ENCODE peak calls at places on chromosomes 1 and 21, in four cellular contexts. One of them, this sample, is unnamed. For H3K4me1, the result is how much of the 10 kb centered on the place peaks cover.

GRCh38 chr1:52913537-52913936 is 8.0 kb downstream of the ECHDC2 start:
- DNase-seq in BE2C: peak
- DNase-seq in heart right ventricle: no peak
- DNase-seq in left ventricle myocardium inferior: no peak
- DNase-seq in this sample: no peak

GRCh38 chr1:229318056-229318455 is 24.8 kb downstream of the CCSAP start:
- DNase-seq in heart right ventricle: no peak
- DNase-seq in BE2C: no peak
- DNase-seq in left ventricle myocardium inferior: no peak
- DNase-seq in this sample: no peak

GRCh38 chr1:162987866-162988265 is 81.3 kb upstream of the RGS4 start:
- DNase-seq in BE2C: no peak
- DNase-seq in heart right ventricle: no peak
- DNase-seq in left ventricle myocardium inferior: no peak
- DNase-seq in this sample: no peak

GRCh38 chr1:195591917-195592672 is 1016.1 kb downstream of the KCNT2 start:
- DNase-seq in left ventricle myocardium inferior: no peak
- DNase-seq in heart right ventricle: no peak
- DNase-seq in BE2C: no peak
- DNase-seq in this sample: no peak

GRCh38 chr1:241077386-241078147 is 279.4 kb downstream of the RGS7 start:
- DNase-seq in left ventricle myocardium inferior: no peak
- DNase-seq in heart right ventricle: no peak
- DNase-seq in BE2C: no peak
- DNase-seq in this sample: no peak

GRCh38 chr1:66599346-66599745 is 65.4 kb downstream of the SGIP1 start:
- DNase-seq in heart right ventricle: no peak
- DNase-seq in BE2C: no peak
- DNase-seq in left ventricle myocardium inferior: no peak
- DNase-seq in this sample: no peak

GRCh38 chr1:97050501-97050900 is 328.9 kb downstream of the PTBP2 start:
- DNase-seq in left ventricle myocardium inferior: no peak
- DNase-seq in heart right ventricle: no peak
- DNase-seq in BE2C: peak
- DNase-seq in this sample: no peak

GRCh38 chr21:46028547-46029200 is 47.1 kb downstream of the COL6A1 start:
- DNase-seq in left ventricle myocardium inferior: no peak
- DNase-seq in heart right ventricle: no peak
- DNase-seq in BE2C: no peak
- DNase-seq in this sample: no peak

GRCh38 chr1:229141701-229142377 is 129.1 kb upstream of the RAB4A start:
- DNase-seq in left ventricle myocardium inferior: no peak
- DNase-seq in BE2C: no peak
- DNase-seq in heart right ventricle: no peak
- DNase-seq in this sample: no peak

GRCh38 chr1:6052543-6053205 is 7.0 kb downstream of the KCNAB2 start:
- DNase-seq in BE2C: peak
- DNase-seq in heart right ventricle: peak
- DNase-seq in left ventricle myocardium inferior: peak
- DNase-seq in this sample: no peak

GRCh38 chr1:228180271-228180987 is 14.8 kb downstream of the IBA57 start:
- DNase-seq in heart right ventricle: no peak
- DNase-seq in BE2C: no peak
- DNase-seq in left ventricle myocardium inferior: no peak
- DNase-seq in this sample: no peak

GRCh38 chr1:8040586-8040985 is 14.5 kb upstream of the ERRFI1 start:
- DNase-seq in heart right ventricle: peak
- DNase-seq in left ventricle myocardium inferior: peak
- DNase-seq in BE2C: no peak
- DNase-seq in this sample: peak

DNA sequence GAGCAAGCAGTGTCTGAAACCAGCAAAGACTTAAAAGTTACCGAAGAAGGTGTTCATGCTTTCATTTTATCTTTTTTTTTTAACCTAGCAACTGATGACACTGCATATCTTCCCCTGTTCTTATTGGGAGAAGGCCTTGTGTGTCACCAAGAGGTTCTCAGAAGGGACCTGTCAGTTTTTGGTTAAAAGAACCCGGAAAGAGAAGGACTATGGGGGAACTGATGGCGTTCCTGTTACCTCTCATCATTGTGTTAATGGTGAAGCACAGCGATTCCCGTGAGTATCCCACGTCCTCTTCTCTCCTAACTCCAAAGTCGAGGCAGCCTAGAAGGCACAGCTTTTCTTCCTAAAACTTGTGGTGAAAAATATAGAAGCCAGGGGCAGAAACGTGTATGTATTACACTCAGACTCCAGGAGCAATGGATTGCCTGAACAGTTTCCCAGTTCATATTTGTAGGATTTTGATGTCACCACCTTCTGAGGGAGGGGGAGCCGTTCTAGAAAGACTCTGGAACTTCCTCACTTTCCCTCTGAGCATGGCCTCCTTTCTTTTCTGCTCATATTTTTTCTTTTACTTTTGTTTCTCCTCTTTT is at the start of gene MR1:
- DNase-seq in left ventricle myocardium inferior: no peak
- DNase-seq in BE2C: no peak
- DNase-seq in heart right ventricle: no peak
- DNase-seq in this sample: no peak
- H3K4me1 ChIP-seq in left ventricle myocardium inferior: under half
- H3K4me1 ChIP-seq in BE2C: under half
- H3K4me1 ChIP-seq in heart right ventricle: under half
- H3K4me1 ChIP-seq in this sample: under half

GRCh38 chr1:93738075-93738622 is 56.5 kb upstream of the BCAR3 start:
- DNase-seq in heart right ventricle: no peak
- DNase-seq in left ventricle myocardium inferior: no peak
- DNase-seq in BE2C: no peak
- DNase-seq in this sample: peak

GRCh38 chr1:93743465-93743864 is 61.8 kb upstream of the BCAR3 start:
- DNase-seq in BE2C: no peak
- DNase-seq in heart right ventricle: no peak
- DNase-seq in left ventricle myocardium inferior: no peak
- DNase-seq in this sample: no peak

GRCh38 chr1:93740601-93741031 is 59.0 kb upstream of the BCAR3 start:
- DNase-seq in heart right ventricle: no peak
- DNase-seq in left ventricle myocardium inferior: no peak
- DNase-seq in BE2C: peak
- DNase-seq in this sample: no peak

GRCh38 chr1:93738926-93739325 is 57.3 kb upstream of the BCAR3 start:
- DNase-seq in left ventricle myocardium inferior: no peak
- DNase-seq in heart right ventricle: no peak
- DNase-seq in BE2C: peak
- DNase-seq in this sample: no peak

GRCh38 chr1:93740141-93740540 is 58.5 kb upstream of the BCAR3 start:
- DNase-seq in BE2C: no peak
- DNase-seq in heart right ventricle: no peak
- DNase-seq in left ventricle myocardium inferior: no peak
- DNase-seq in this sample: no peak
- H3K4me1 ChIP-seq in BE2C: under half
- H3K4me1 ChIP-seq in heart right ventricle: under half
- H3K4me1 ChIP-seq in left ventricle myocardium inferior: under half
- H3K4me1 ChIP-seq in this sample: under half

DNA sequence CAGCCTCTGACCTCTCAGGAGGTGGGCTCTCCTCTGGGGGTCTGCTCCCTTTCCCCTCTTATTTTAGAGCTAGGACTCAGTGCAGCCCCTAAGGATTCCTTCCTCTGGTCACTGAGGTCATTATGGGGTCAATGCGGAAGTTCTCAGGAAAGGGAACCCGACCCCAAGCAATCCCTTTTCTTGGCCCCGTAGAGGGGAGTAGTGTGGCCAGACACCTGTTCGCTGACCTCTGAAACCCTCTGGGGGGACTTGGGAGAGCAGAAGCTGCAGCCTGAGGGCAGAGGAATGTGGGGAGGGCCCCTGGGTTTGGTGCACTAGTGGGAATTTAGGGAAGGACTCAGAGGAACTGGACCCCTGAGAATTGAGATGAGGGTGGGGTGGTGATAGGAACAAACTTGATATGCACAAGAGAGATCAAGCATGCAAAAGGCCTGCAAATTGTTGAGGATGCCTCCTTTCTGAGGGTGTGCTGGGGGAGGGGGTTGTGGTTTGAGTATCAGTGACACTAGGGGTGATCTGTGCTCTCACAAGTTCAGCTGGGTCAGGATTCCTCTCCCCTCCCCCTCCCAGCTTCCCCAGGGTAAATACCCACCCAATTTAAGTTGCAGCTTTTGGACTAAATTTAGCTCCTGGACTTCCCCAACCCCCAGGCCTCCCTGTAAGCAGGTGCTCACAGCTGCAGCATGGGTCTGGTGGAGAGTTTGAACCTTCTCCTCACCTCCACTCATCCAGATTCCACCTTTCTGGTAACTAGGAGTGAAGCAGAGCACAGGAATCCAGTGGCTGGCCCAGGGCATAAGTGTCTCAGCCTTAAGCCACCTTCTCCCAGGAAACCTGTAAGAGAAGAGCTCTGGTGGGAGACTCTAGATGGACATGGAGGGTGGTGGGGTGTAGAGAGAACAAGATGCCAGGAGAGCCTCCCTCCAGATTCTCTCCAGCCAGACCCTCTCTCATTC is 13.5 kb downstream of the ADAMTSL4 start:
- DNase-seq in BE2C: no peak
- DNase-seq in left ventricle myocardium inferior: no peak
- DNase-seq in heart right ventricle: no peak
- DNase-seq in this sample: no peak
- H3K4me1 ChIP-seq in BE2C: under half
- H3K4me1 ChIP-seq in left ventricle myocardium inferior: half or more
- H3K4me1 ChIP-seq in heart right ventricle: half or more
- H3K4me1 ChIP-seq in this sample: under half

GRCh38 chr1:59412705-59413326 is 115.9 kb downstream of the FGGY start:
- DNase-seq in BE2C: no peak
- DNase-seq in left ventricle myocardium inferior: no peak
- DNase-seq in heart right ventricle: no peak
- DNase-seq in this sample: no peak
- H3K4me1 ChIP-seq in BE2C: under half
- H3K4me1 ChIP-seq in left ventricle myocardium inferior: under half
- H3K4me1 ChIP-seq in heart right ventricle: under half
- H3K4me1 ChIP-seq in this sample: under half

DNA sequence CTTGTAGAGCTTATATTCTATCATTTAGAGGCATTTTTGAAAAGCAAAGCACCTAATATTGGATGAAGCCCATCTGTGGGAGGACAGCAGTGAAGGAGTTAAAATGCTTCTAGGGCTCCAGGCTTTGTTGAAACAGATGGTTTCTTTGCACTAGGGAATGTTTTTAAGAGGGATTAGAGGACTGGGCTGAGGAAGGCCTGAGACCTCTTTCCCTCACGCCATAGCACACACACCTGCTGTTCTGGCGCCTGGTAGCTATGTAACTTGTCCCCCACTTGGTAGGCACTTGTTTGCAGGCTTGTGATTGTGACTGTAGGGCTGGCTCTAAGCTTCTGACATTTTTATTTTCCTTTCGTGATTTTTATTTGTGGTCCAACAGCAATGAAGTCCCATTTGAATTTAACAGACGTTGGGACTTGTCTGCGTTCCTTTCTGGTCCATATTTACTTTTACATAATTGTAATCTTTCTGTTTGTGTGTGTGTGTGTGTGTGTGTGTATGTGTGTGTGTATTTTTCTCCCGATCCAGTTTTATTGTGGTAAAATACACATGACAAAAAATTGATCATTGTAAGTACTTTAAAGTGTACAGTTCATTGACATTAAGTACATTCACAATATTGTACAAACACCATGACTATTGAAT is 33.6 kb upstream of the MACF1 start:
- DNase-seq in heart right ventricle: no peak
- DNase-seq in left ventricle myocardium inferior: no peak
- DNase-seq in BE2C: no peak
- DNase-seq in this sample: no peak
- H3K4me1 ChIP-seq in heart right ventricle: under half
- H3K4me1 ChIP-seq in left ventricle myocardium inferior: half or more
- H3K4me1 ChIP-seq in BE2C: under half
- H3K4me1 ChIP-seq in this sample: under half

GRCh38 chr1:207051615-207051943 is 571 bp upstream of the YOD1 start:
- DNase-seq in left ventricle myocardium inferior: no peak
- DNase-seq in heart right ventricle: no peak
- DNase-seq in BE2C: no peak
- DNase-seq in this sample: no peak
- H3K4me1 ChIP-seq in left ventricle myocardium inferior: half or more
- H3K4me1 ChIP-seq in heart right ventricle: under half
- H3K4me1 ChIP-seq in BE2C: under half
- H3K4me1 ChIP-seq in this sample: under half

DNA sequence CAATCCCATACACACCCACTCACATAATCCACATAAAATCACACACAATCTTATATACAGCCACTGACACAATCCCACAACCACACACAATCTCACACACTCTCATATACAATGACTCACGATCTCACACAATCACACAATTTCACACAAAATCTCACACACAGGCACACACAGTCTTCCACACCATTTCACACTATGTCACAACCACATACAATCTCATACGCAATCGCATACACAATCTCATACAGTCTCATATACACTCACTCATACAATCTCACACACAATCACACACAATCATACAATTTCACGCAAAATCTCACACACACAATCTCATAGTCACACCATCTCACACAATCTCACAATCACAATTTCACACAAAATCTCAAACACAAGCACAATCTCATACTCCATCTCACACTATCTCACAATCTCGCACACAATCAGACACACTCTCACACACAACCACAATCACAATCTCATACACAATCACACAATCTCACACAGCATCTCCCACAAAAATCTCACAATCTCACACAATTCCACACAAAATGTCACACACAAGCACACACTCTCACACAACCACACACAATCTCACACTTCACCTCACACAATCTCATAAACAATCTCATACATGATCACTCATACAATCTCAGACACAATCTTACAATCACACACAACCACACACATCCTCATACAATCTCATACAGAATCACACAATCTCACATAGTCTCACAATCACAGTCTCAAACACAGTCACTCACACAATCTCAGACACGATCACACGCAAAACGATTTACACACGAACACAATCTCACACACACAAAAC is 18.5 kb downstream of the CASZ1 start:
- DNase-seq in left ventricle myocardium inferior: no peak
- DNase-seq in BE2C: no peak
- DNase-seq in heart right ventricle: no peak
- DNase-seq in this sample: no peak
- H3K4me1 ChIP-seq in left ventricle myocardium inferior: half or more
- H3K4me1 ChIP-seq in BE2C: under half
- H3K4me1 ChIP-seq in heart right ventricle: under half
- H3K4me1 ChIP-seq in this sample: under half

DNA sequence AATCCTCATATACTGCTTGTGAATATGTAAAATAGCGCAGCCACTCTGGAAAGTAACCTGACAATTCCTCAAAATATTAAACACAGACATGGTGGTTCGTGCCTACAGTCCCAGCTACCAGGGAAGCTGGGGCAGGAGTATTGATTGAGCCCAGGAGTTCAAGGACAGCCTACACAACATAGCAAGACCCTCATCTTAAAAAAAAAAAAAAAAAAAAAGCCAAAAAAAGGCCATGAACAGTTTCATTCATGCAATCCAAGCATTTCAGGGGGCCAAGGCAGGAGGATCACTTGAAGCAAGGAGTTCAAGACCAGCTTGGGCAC is 4.6 kb downstream of the USP48 start:
- DNase-seq in heart right ventricle: no peak
- DNase-seq in BE2C: no peak
- DNase-seq in left ventricle myocardium inferior: no peak
- DNase-seq in this sample: no peak
- H3K4me1 ChIP-seq in heart right ventricle: under half
- H3K4me1 ChIP-seq in BE2C: under half
- H3K4me1 ChIP-seq in left ventricle myocardium inferior: half or more
- H3K4me1 ChIP-seq in this sample: under half

This sample was measured in RWPE2.